ENCODE peak calls at places on chromosomes 11 and 22, in six cellular contexts. C is WTC11; B is CD4-positive, alpha-beta T cell; U is Caco-2; M is aorta; W is NCI-H446. A is an unnamed sample.
A peak's percentile ranks its signal among the peaks of the same experiment; 100 is the strongest.

GRCh38 chr11:17767301-17767885 is 32.8 kb downstream of the KCNC1 start:
- DNase-seq in U (no peak), C (no peak), B (no peak), M (no peak), W (peak; percentile 12), A (no peak)

GRCh38 chr11:87849216-87849615 is 326.0 kb downstream of the RAB38 start:
- DNase-seq in W (no peak), B (no peak), C (no peak), M (no peak), U (no peak), A (no peak)

GRCh38 chr11:118170231-118170630 is 6.2 kb downstream of the SCN2B start:
- DNase-seq in U (no peak), W (no peak), B (no peak), M (no peak), C (no peak), A (no peak)

GRCh38 chr22:37880668-37881440 is 25.2 kb upstream of the MICALL1 start:
- DNase-seq in M (no peak), C (no peak), B (no peak), U (no peak), W (no peak), A (no peak)

GRCh38 chr11:10646005-10646404 is 47.5 kb downstream of the IRAG1 start:
- DNase-seq in M (no peak), C (no peak), B (no peak), W (no peak), U (no peak), A (no peak)

GRCh38 chr11:13010737-13011342 is 1.7 kb downstream of the RASSF10 start:
- DNase-seq in C (peak; percentile 47), U (no peak), W (no peak), B (no peak), M (no peak), A (peak; percentile 57)

GRCh38 chr22:42646569-42647525 is 2.3 kb downstream of the CYB5R3 start:
- DNase-seq in C (no peak), B (no peak), U (no peak), W (peak; percentile 37), M (peak; percentile 69), A (no peak)

GRCh38 chr11:69449320-69450063 is 32.0 kb upstream of the LINC01488 start:
- DNase-seq in B (no peak), U (no peak), W (no peak), C (no peak), M (peak; percentile 89), A (peak; percentile 78)

GRCh38 chr11:2995091-2995561 is 3.0 kb upstream of the NAP1L4 start:
- DNase-seq in W (no peak), B (no peak), M (no peak), U (no peak), C (no peak), A (no peak)

GRCh38 chr11:46106530-46107407 is 14.5 kb downstream of the PHF21A start:
- DNase-seq in C (no peak), B (no peak), W (peak; percentile 35), U (no peak), M (no peak), A (no peak)

GRCh38 chr11:63907808-63908530 is 9.0 kb downstream of the RCOR2 start:
- DNase-seq in M (no peak), U (no peak), B (no peak), C (peak; percentile 62), W (no peak), A (no peak)

GRCh38 chr11:31806944-31807790 is 4.0 kb downstream of the PAX6 start:
- DNase-seq in C (no peak), W (no peak), U (no peak), B (no peak), M (no peak), A (no peak)

GRCh38 chr11:133991101-133991500 is 34.3 kb upstream of the IGSF9B start:
- DNase-seq in W (no peak), B (no peak), M (no peak), C (no peak), U (no peak), A (no peak)

GRCh38 chr11:128528294-128528693 is 59.1 kb downstream of the ETS1 start:
- DNase-seq in U (no peak), C (no peak), M (no peak), W (no peak), B (no peak), A (no peak)

GRCh38 chr11:66543263-66544107 is 2.4 kb downstream of the ZDHHC24 start:
- DNase-seq in C (peak; percentile 49), U (no peak), W (no peak), B (peak; percentile 67), M (peak; percentile 71), A (peak; percentile 66)

GRCh38 chr11:103959279-103959930 is 77.0 kb upstream of the DDI1 start:
- DNase-seq in U (no peak), C (no peak), M (no peak), B (no peak), W (no peak), A (no peak)

GRCh38 chr11:103901656-103902055 is 134.8 kb upstream of the DDI1 start:
- DNase-seq in U (no peak), M (no peak), W (no peak), B (no peak), C (no peak), A (no peak)

GRCh38 chr22:20080445-20080775 is 369 bp downstream of the DGCR8 start:
- DNase-seq in M (peak; percentile 72), C (peak; percentile 58), B (peak; percentile 73), W (peak; percentile 82), U (peak; percentile 83), A (peak; percentile 80)

GRCh38 chr11:65446446-65447277 is 24.1 kb downstream of the NEAT1 start:
- DNase-seq in M (peak; percentile 64), U (no peak), C (no peak), B (no peak), W (no peak), A (no peak)